ENCODE peak calls at places on chromosomes 6 and 20, in six cellular contexts. Z, G, W, Y, F and D are unnamed samples.

GRCh38 chr6:113818528-113818927 is 38.6 kb upstream of the MARCKS start:
- DNase-seq in G (no peak), F (no peak), Y (no peak), Z (no peak), W (no peak), D (no peak)

GRCh38 chr6:8159966-8160365 is 57.6 kb upstream of the EEF1E1 start:
- DNase-seq in G (no peak), F (no peak), Y (no peak), Z (no peak), W (no peak), D (no peak)

GRCh38 chr20:48266571-48266970 is 481.3 kb upstream of the SULF2 start:
- DNase-seq in F (no peak), Y (no peak), W (no peak), Z (no peak), G (no peak), D (no peak)

GRCh38 chr20:57690525-57690924 is 19.3 kb downstream of the PMEPA1 start:
- DNase-seq in G (no peak), F (no peak), Z (no peak), Y (no peak), W (no peak), D (no peak)

GRCh38 chr6:83152913-83153312 is 40.2 kb downstream of the PGM3 start:
- DNase-seq in W (no peak), G (no peak), Z (no peak), F (no peak), Y (no peak), D (no peak)

GRCh38 chr6:101741474-101742171 is 348.1 kb downstream of the GRIK2 start:
- DNase-seq in F (no peak), W (peak), Y (no peak), G (no peak), Z (no peak), D (no peak)

GRCh38 chr6:109891924-109892323 is 86.2 kb upstream of the GPR6 start:
- DNase-seq in Z (no peak), F (no peak), W (no peak), Y (no peak), G (no peak), D (no peak)

GRCh38 chr6:74606488-74607135 is 599.2 kb downstream of the COL12A1 start:
- DNase-seq in Z (no peak), G (no peak), F (peak), W (no peak), Y (no peak), D (peak)

GRCh38 chr6:38871745-38872568 is 156.8 kb downstream of the DNAH8 start:
- DNase-seq in G (no peak), F (peak), Z (peak), W (peak), Y (no peak), D (peak)

GRCh38 chr20:61835791-61836350 is 229.8 kb downstream of the TAF4 start:
- DNase-seq in Y (no peak), G (peak), W (no peak), Z (no peak), F (no peak), D (no peak)

GRCh38 chr6:37763413-37763812 is 56.1 kb upstream of the ZFAND3 start:
- DNase-seq in W (no peak), F (no peak), Y (no peak), Z (no peak), G (no peak), D (no peak)

GRCh38 chr6:32148722-32149576 is 2.8 kb downstream of the PRRT1 start:
- DNase-seq in W (no peak), Z (peak), G (peak), Y (peak), F (peak), D (no peak)

GRCh38 chr20:63657937-63658748 is at the start of gene RTEL1:
- DNase-seq in F (peak), Z (peak), Y (peak), G (peak), W (peak), D (peak)

GRCh38 chr20:38434310-38434741 is 802 bp downstream of the SNHG17 start:
- DNase-seq in Z (no peak), Y (no peak), W (no peak), F (no peak), G (peak), D (no peak)

GRCh38 chr20:37202267-37202943 is 23.1 kb upstream of the MROH8 start:
- DNase-seq in F (peak), Y (no peak), Z (peak), G (no peak), W (no peak), D (peak)